ENCODE peak calls at places on chromosomes 5 and 9, in six cellular contexts. One of them, this sample, is unnamed.

GRCh38 chr5:54480296-54480695 is 24.8 kb downstream of the HSPB3 start:
- DNase-seq in H9: no peak
- DNase-seq in H1: no peak
- DNase-seq in IMR-90: peak; percentile 23
- DNase-seq in mesenchymal stem cell: no peak
- DNase-seq in neuronal stem cell: no peak
- DNase-seq in this sample: no peak

GRCh38 chr9:90807006-90807405 is 5.4 kb downstream of the SYK start:
- DNase-seq in H1: no peak
- DNase-seq in mesenchymal stem cell: no peak
- DNase-seq in H9: no peak
- DNase-seq in IMR-90: no peak
- DNase-seq in neuronal stem cell: no peak
- DNase-seq in this sample: no peak

GRCh38 chr9:27386759-27387158 is 89.8 kb upstream of the EQTN start:
- DNase-seq in H9: no peak
- DNase-seq in mesenchymal stem cell: no peak
- DNase-seq in neuronal stem cell: no peak
- DNase-seq in IMR-90: no peak
- DNase-seq in H1: no peak
- DNase-seq in this sample: peak; percentile 63

GRCh38 chr5:32984851-32985250 is 273.7 kb downstream of the NPR3 start:
- DNase-seq in mesenchymal stem cell: no peak
- DNase-seq in H9: no peak
- DNase-seq in H1: no peak
- DNase-seq in IMR-90: peak; percentile 64
- DNase-seq in neuronal stem cell: no peak
- DNase-seq in this sample: no peak

GRCh38 chr9:115757461-115757860 is 396.1 kb upstream of the PAPPA start:
- DNase-seq in H1: no peak
- DNase-seq in IMR-90: no peak
- DNase-seq in H9: no peak
- DNase-seq in neuronal stem cell: no peak
- DNase-seq in mesenchymal stem cell: no peak
- DNase-seq in this sample: peak; percentile 11

GRCh38 chr9:14326264-14326826 is 12.4 kb upstream of the NFIB start:
- DNase-seq in H9: no peak
- DNase-seq in H1: no peak
- DNase-seq in IMR-90: peak; percentile 74
- DNase-seq in mesenchymal stem cell: peak; percentile 57
- DNase-seq in neuronal stem cell: no peak
- DNase-seq in this sample: peak; percentile 38

GRCh38 chr9:133939845-133940244 is 52.3 kb downstream of the VAV2 start:
- DNase-seq in IMR-90: no peak
- DNase-seq in neuronal stem cell: no peak
- DNase-seq in mesenchymal stem cell: no peak
- DNase-seq in H9: no peak
- DNase-seq in H1: no peak
- DNase-seq in this sample: no peak

GRCh38 chr5:151072234-151073025 is 8.4 kb downstream of the TNIP1 start:
- DNase-seq in neuronal stem cell: no peak
- DNase-seq in mesenchymal stem cell: peak; percentile 75
- DNase-seq in H1: no peak
- DNase-seq in IMR-90: peak; percentile 84
- DNase-seq in H9: no peak
- DNase-seq in this sample: peak; percentile 90

GRCh38 chr9:99819123-99819483 is 2.6 kb upstream of the NR4A3 start:
- DNase-seq in H1: no peak
- DNase-seq in neuronal stem cell: no peak
- DNase-seq in mesenchymal stem cell: no peak
- DNase-seq in IMR-90: no peak
- DNase-seq in H9: no peak
- DNase-seq in this sample: no peak

GRCh38 chr5:138542120-138542955 is 698 bp downstream of the ETF1 start:
- DNase-seq in IMR-90: peak; percentile 11
- DNase-seq in H9: no peak
- DNase-seq in mesenchymal stem cell: no peak
- DNase-seq in neuronal stem cell: no peak
- DNase-seq in H1: peak; percentile 2
- DNase-seq in this sample: no peak

GRCh38 chr9:14533867-14534650 is 159.2 kb downstream of the ZDHHC21 start:
- DNase-seq in mesenchymal stem cell: no peak
- DNase-seq in IMR-90: no peak
- DNase-seq in H9: no peak
- DNase-seq in H1: no peak
- DNase-seq in neuronal stem cell: no peak
- DNase-seq in this sample: no peak

DNA sequence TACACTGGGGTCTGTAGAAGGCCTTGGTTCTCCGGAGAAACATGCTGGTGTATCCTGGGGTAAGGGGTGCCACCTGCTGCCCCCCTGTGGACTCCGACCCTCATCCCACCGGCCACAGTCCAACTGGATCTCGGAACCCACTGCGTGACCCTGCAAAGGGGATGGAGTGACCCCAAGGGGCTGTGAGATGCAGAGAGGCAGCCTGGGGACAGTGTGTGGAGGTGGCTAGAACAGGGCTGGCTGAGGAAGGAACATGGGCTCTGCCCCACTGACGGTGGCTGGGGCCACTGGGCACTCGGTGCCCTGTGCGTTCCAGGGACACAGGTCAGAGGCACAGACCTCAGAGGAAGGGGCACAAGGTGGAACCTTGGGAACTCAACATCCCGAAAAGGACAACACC is 2.3 kb downstream of the NACC2 start:
- DNase-seq in IMR-90: no peak
- DNase-seq in neuronal stem cell: no peak
- DNase-seq in H9: no peak
- DNase-seq in mesenchymal stem cell: no peak
- DNase-seq in H1: no peak
- DNase-seq in this sample: no peak
- H4K91ac ChIP-seq in IMR-90: no peak overlapping the region
- H4K91ac ChIP-seq in neuronal stem cell: no peak overlapping the region
- H4K91ac ChIP-seq in H9: no peak overlapping the region
- H4K91ac ChIP-seq in mesenchymal stem cell: peak overlapping the region; percentile 1
- H4K91ac ChIP-seq in H1: no peak overlapping the region
- H4K91ac ChIP-seq in this sample: no peak overlapping the region

GRCh38 chr5:143114481-143114880 is 289.0 kb downstream of the NR3C1 start:
- DNase-seq in neuronal stem cell: no peak
- DNase-seq in H9: no peak
- DNase-seq in mesenchymal stem cell: no peak
- DNase-seq in IMR-90: no peak
- DNase-seq in H1: no peak
- DNase-seq in this sample: peak; percentile 63

GRCh38 chr5:143113461-143113860 is 290.0 kb downstream of the NR3C1 start:
- DNase-seq in H9: no peak
- DNase-seq in H1: no peak
- DNase-seq in neuronal stem cell: no peak
- DNase-seq in IMR-90: no peak
- DNase-seq in mesenchymal stem cell: no peak
- DNase-seq in this sample: no peak

GRCh38 chr5:143108498-143109128 is 294.9 kb downstream of the NR3C1 start:
- DNase-seq in H9: no peak
- DNase-seq in IMR-90: no peak
- DNase-seq in neuronal stem cell: no peak
- DNase-seq in mesenchymal stem cell: no peak
- DNase-seq in H1: no peak
- DNase-seq in this sample: no peak

GRCh38 chr5:143110591-143110990 is 292.9 kb downstream of the NR3C1 start:
- DNase-seq in neuronal stem cell: no peak
- DNase-seq in H1: no peak
- DNase-seq in H9: no peak
- DNase-seq in IMR-90: peak; percentile 18
- DNase-seq in mesenchymal stem cell: no peak
- DNase-seq in this sample: no peak

DNA sequence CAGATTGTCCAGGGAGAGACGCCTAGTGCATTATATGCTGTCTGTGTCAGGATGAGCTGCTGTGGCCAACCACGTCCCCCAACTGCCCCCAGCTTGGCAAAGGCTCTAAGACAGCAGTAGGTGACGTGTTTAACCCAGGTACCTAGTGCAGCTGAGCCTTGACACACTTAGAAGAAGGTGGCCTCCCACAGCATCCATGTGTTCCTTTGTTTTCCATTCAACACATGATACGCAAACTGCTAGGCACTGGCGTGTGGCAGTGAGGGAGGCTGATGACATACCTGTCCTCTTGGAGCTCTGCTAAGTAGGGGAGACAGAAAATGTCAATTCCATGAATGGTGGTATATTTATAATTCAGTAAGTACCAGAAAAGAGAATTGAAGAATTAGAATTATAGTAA is 291.7 kb downstream of the NR3C1 start:
- DNase-seq in H1: no peak
- DNase-seq in H9: no peak
- DNase-seq in IMR-90: no peak
- DNase-seq in mesenchymal stem cell: no peak
- DNase-seq in neuronal stem cell: no peak
- DNase-seq in this sample: no peak
- H2AK5ac ChIP-seq in H1: peak overlapping the region; percentile 60
- H2AK5ac ChIP-seq in H9: no peak overlapping the region
- H2AK5ac ChIP-seq in IMR-90: peak overlapping the region; percentile 64
- H2AK5ac ChIP-seq in mesenchymal stem cell: no peak overlapping the region
- H2AK5ac ChIP-seq in neuronal stem cell: no peak overlapping the region
- H2AK5ac ChIP-seq in this sample: no peak overlapping the region

GRCh38 chr5:113245427-113246052 is 189.2 kb downstream of the TSSK1B start:
- DNase-seq in mesenchymal stem cell: no peak
- DNase-seq in H9: no peak
- DNase-seq in H1: no peak
- DNase-seq in IMR-90: no peak
- DNase-seq in neuronal stem cell: no peak
- DNase-seq in this sample: no peak
- H3K4me2 ChIP-seq in mesenchymal stem cell: no peak overlapping the region
- H3K4me2 ChIP-seq in H9: no peak overlapping the region
- H3K4me2 ChIP-seq in H1: no peak overlapping the region
- H3K4me2 ChIP-seq in IMR-90: no peak overlapping the region
- H3K4me2 ChIP-seq in neuronal stem cell: no peak overlapping the region
- H3K4me2 ChIP-seq in this sample: no peak overlapping the region

GRCh38 chr5:171599957-171600612 is 180.6 kb downstream of the FGF18 start:
- DNase-seq in H1: no peak
- DNase-seq in neuronal stem cell: no peak
- DNase-seq in IMR-90: no peak
- DNase-seq in H9: peak; percentile 21
- DNase-seq in mesenchymal stem cell: no peak
- DNase-seq in this sample: no peak
- H4K91ac ChIP-seq in H1: no peak overlapping the region
- H4K91ac ChIP-seq in neuronal stem cell: no peak overlapping the region
- H4K91ac ChIP-seq in IMR-90: no peak overlapping the region
- H4K91ac ChIP-seq in H9: no peak overlapping the region
- H4K91ac ChIP-seq in mesenchymal stem cell: no peak overlapping the region
- H4K91ac ChIP-seq in this sample: no peak overlapping the region

DNA sequence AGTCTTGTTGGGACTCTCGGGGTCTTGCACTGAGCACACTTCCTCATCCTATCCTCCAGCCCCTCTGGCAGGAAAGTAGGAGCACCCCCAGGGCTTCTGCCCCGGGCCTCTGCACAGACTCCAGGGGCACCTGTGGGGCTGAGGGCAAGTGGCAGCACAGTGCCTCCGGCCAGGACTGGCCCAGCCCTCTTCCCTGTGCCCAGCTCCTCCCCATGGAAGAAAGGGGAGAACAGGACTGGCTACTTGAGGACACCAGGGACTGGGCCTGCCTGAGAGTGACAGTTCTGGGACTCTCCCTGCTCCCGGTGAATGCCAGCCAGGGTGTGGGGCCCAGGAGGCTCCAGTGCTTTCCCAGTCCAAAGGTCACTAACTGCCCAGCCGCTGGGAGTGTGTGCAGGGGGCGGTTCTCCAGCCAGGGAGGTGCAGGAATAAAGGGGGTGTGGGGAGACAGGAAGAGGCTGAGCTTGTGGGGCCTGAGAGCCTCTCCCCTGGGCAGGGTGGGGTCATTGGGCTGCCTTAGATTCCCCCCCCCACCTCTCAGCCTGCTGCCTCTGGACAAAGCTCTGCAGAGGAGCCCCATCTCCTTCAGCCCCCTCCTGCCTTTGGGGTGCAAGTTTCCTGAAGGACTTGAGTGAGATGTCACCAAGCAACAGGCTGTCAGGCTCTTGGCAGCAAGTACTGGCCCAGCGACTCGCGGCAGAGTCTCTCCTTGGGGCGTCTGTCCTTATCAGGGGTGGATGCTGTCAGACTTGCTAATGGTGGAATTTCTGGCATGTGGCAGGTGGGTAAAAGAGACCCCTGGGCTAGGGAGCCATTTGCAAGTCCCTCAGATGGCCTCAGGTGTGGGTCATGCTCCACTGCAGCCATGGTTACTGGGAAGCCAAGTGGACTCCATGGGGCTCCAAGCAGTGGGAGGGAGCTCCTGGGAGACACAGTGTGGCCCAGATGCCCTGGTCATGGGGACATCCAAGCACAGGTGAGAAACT is 19.1 kb upstream of the JADE2 start:
- DNase-seq in neuronal stem cell: no peak
- DNase-seq in H1: no peak
- DNase-seq in mesenchymal stem cell: peak; percentile 54
- DNase-seq in IMR-90: no peak
- DNase-seq in H9: peak; percentile 92
- DNase-seq in this sample: peak; percentile 82
- H2AK5ac ChIP-seq in neuronal stem cell: no peak overlapping the region
- H2AK5ac ChIP-seq in H1: peak overlapping the region; percentile 79
- H2AK5ac ChIP-seq in mesenchymal stem cell: peak overlapping the region; percentile 64
- H2AK5ac ChIP-seq in IMR-90: peak overlapping the region; percentile 44
- H2AK5ac ChIP-seq in H9: no peak overlapping the region
- H2AK5ac ChIP-seq in this sample: peak overlapping the region; percentile 27

GRCh38 chr5:178246736-178247135 is 14.1 kb upstream of the PHYKPL start:
- DNase-seq in H1: no peak
- DNase-seq in H9: no peak
- DNase-seq in neuronal stem cell: no peak
- DNase-seq in mesenchymal stem cell: no peak
- DNase-seq in IMR-90: no peak
- DNase-seq in this sample: no peak
- H3K4me2 ChIP-seq in H1: no peak overlapping the region
- H3K4me2 ChIP-seq in H9: no peak overlapping the region
- H3K4me2 ChIP-seq in neuronal stem cell: no peak overlapping the region
- H3K4me2 ChIP-seq in mesenchymal stem cell: no peak overlapping the region
- H3K4me2 ChIP-seq in IMR-90: no peak overlapping the region
- H3K4me2 ChIP-seq in this sample: no peak overlapping the region

This sample was measured in trophoblast cell.